ENCODE peak calls at places on chromosomes 6 and 20, in eight cellular contexts. One of them, this sample, is unnamed.
A peak's percentile ranks its signal among the peaks of the same experiment; 100 is the strongest.

GRCh38 chr6:44580901-44581300 is 193.4 kb downstream of the CDC5L start:
- DNase-seq in left ventricle myocardium inferior: no peak
- DNase-seq in AG10803: peak; percentile 57
- DNase-seq in GM13977: no peak
- DNase-seq in GM10248: no peak
- DNase-seq in upper lobe of right lung: no peak
- DNase-seq in AG04450: peak; percentile 6
- DNase-seq in sigmoid colon: no peak
- DNase-seq in this sample: no peak

GRCh38 chr20:49825521-49826033 is 12.9 kb downstream of the SLC9A8 start:
- DNase-seq in left ventricle myocardium inferior: no peak
- DNase-seq in AG10803: no peak
- DNase-seq in GM10248: no peak
- DNase-seq in GM13977: no peak
- DNase-seq in AG04450: no peak
- DNase-seq in sigmoid colon: no peak
- DNase-seq in upper lobe of right lung: peak; percentile 83
- DNase-seq in this sample: no peak

GRCh38 chr6:159126590-159126989 is 42.6 kb upstream of the FNDC1 start:
- DNase-seq in upper lobe of right lung: no peak
- DNase-seq in AG10803: no peak
- DNase-seq in GM10248: no peak
- DNase-seq in sigmoid colon: no peak
- DNase-seq in left ventricle myocardium inferior: peak; percentile 73
- DNase-seq in GM13977: no peak
- DNase-seq in AG04450: no peak
- DNase-seq in this sample: no peak

GRCh38 chr6:84770521-84770920 is 6.1 kb upstream of the TBX18 start:
- DNase-seq in AG10803: no peak
- DNase-seq in left ventricle myocardium inferior: no peak
- DNase-seq in GM13977: no peak
- DNase-seq in upper lobe of right lung: no peak
- DNase-seq in GM10248: no peak
- DNase-seq in sigmoid colon: no peak
- DNase-seq in AG04450: no peak
- DNase-seq in this sample: no peak

GRCh38 chr6:104126621-104127020 is 733.1 kb downstream of the HACE1 start:
- DNase-seq in left ventricle myocardium inferior: no peak
- DNase-seq in AG04450: no peak
- DNase-seq in GM10248: no peak
- DNase-seq in upper lobe of right lung: no peak
- DNase-seq in GM13977: no peak
- DNase-seq in AG10803: no peak
- DNase-seq in sigmoid colon: no peak
- DNase-seq in this sample: no peak

GRCh38 chr20:51481311-51481997 is 61.1 kb downstream of the NFATC2 start:
- DNase-seq in GM10248: peak; percentile 48
- DNase-seq in sigmoid colon: no peak
- DNase-seq in upper lobe of right lung: no peak
- DNase-seq in GM13977: no peak
- DNase-seq in AG10803: no peak
- DNase-seq in left ventricle myocardium inferior: no peak
- DNase-seq in AG04450: no peak
- DNase-seq in this sample: peak; percentile 71

GRCh38 chr20:1274485-1275313 is 8.6 kb downstream of the SNPH start:
- DNase-seq in GM13977: no peak
- DNase-seq in AG04450: no peak
- DNase-seq in GM10248: no peak
- DNase-seq in AG10803: no peak
- DNase-seq in upper lobe of right lung: no peak
- DNase-seq in sigmoid colon: peak; percentile 26
- DNase-seq in left ventricle myocardium inferior: no peak
- DNase-seq in this sample: no peak

GRCh38 chr20:13251556-13251955 is 30.5 kb downstream of the ISM1 start:
- DNase-seq in left ventricle myocardium inferior: no peak
- DNase-seq in GM13977: no peak
- DNase-seq in AG04450: no peak
- DNase-seq in sigmoid colon: no peak
- DNase-seq in GM10248: no peak
- DNase-seq in AG10803: no peak
- DNase-seq in upper lobe of right lung: no peak
- DNase-seq in this sample: no peak

GRCh38 chr6:1070085-1070521 is 241.8 kb upstream of the FOXQ1 start:
- DNase-seq in AG04450: no peak
- DNase-seq in upper lobe of right lung: no peak
- DNase-seq in GM10248: no peak
- DNase-seq in GM13977: no peak
- DNase-seq in sigmoid colon: no peak
- DNase-seq in AG10803: no peak
- DNase-seq in left ventricle myocardium inferior: no peak
- DNase-seq in this sample: no peak

GRCh38 chr6:41728073-41728936 is 7.1 kb downstream of the TFEB start:
- DNase-seq in upper lobe of right lung: no peak
- DNase-seq in sigmoid colon: no peak
- DNase-seq in AG04450: no peak
- DNase-seq in left ventricle myocardium inferior: no peak
- DNase-seq in GM13977: no peak
- DNase-seq in GM10248: no peak
- DNase-seq in AG10803: no peak
- DNase-seq in this sample: peak; percentile 21

GRCh38 chr6:30544666-30545272 is 11.5 kb downstream of the GNL1 start:
- DNase-seq in AG10803: peak; percentile 70
- DNase-seq in AG04450: no peak
- DNase-seq in upper lobe of right lung: no peak
- DNase-seq in left ventricle myocardium inferior: no peak
- DNase-seq in GM10248: peak; percentile 53
- DNase-seq in GM13977: peak; percentile 56
- DNase-seq in sigmoid colon: no peak
- DNase-seq in this sample: peak; percentile 67

GRCh38 chr20:49595811-49596545 is 28.0 kb upstream of the PTGIS start:
- DNase-seq in sigmoid colon: peak; percentile 81
- DNase-seq in left ventricle myocardium inferior: no peak
- DNase-seq in GM10248: no peak
- DNase-seq in upper lobe of right lung: no peak
- DNase-seq in AG04450: no peak
- DNase-seq in GM13977: no peak
- DNase-seq in AG10803: peak; percentile 68
- DNase-seq in this sample: peak; percentile 52

GRCh38 chr6:169456840-169457239 is 203.2 kb upstream of the THBS2 start:
- DNase-seq in AG10803: no peak
- DNase-seq in GM10248: no peak
- DNase-seq in AG04450: no peak
- DNase-seq in sigmoid colon: no peak
- DNase-seq in upper lobe of right lung: no peak
- DNase-seq in left ventricle myocardium inferior: no peak
- DNase-seq in GM13977: no peak
- DNase-seq in this sample: no peak

GRCh38 chr6:52284131-52284459 is 447 bp downstream of the MCM3 start:
- DNase-seq in AG04450: no peak
- DNase-seq in left ventricle myocardium inferior: peak; percentile 29
- DNase-seq in GM13977: no peak
- DNase-seq in sigmoid colon: peak; percentile 68
- DNase-seq in upper lobe of right lung: no peak
- DNase-seq in AG10803: no peak
- DNase-seq in GM10248: no peak
- DNase-seq in this sample: peak; percentile 74

GRCh38 chr20:58829531-58829941 is 21.2 kb downstream of the GNAS-AS1 start:
- DNase-seq in GM13977: no peak
- DNase-seq in left ventricle myocardium inferior: peak; percentile 53
- DNase-seq in AG04450: no peak
- DNase-seq in sigmoid colon: no peak
- DNase-seq in upper lobe of right lung: no peak
- DNase-seq in GM10248: no peak
- DNase-seq in AG10803: peak; percentile 34
- DNase-seq in this sample: no peak

GRCh38 chr6:108661430-108661829 is 100.7 kb downstream of the FOXO3 start:
- DNase-seq in left ventricle myocardium inferior: no peak
- DNase-seq in AG10803: peak; percentile 27
- DNase-seq in AG04450: no peak
- DNase-seq in GM13977: no peak
- DNase-seq in upper lobe of right lung: no peak
- DNase-seq in sigmoid colon: no peak
- DNase-seq in GM10248: no peak
- DNase-seq in this sample: no peak

GRCh38 chr6:134240664-134241431 is 77.1 kb downstream of the SGK1 start:
- DNase-seq in sigmoid colon: peak; percentile 80
- DNase-seq in AG04450: no peak
- DNase-seq in upper lobe of right lung: peak; percentile 82
- DNase-seq in GM10248: no peak
- DNase-seq in AG10803: no peak
- DNase-seq in GM13977: no peak
- DNase-seq in left ventricle myocardium inferior: peak; percentile 61
- DNase-seq in this sample: peak; percentile 67

GRCh38 chr6:34514593-34515472 is 41.3 kb downstream of the SPDEF start:
- DNase-seq in AG04450: peak; percentile 13
- DNase-seq in upper lobe of right lung: peak; percentile 58
- DNase-seq in AG10803: peak; percentile 28
- DNase-seq in GM10248: no peak
- DNase-seq in GM13977: no peak
- DNase-seq in left ventricle myocardium inferior: peak; percentile 11
- DNase-seq in sigmoid colon: peak; percentile 56
- DNase-seq in this sample: no peak

GRCh38 chr6:72554203-72554564 is 67.7 kb upstream of the KCNQ5 start:
- DNase-seq in GM10248: no peak
- DNase-seq in left ventricle myocardium inferior: no peak
- DNase-seq in upper lobe of right lung: no peak
- DNase-seq in GM13977: no peak
- DNase-seq in sigmoid colon: no peak
- DNase-seq in AG04450: no peak
- DNase-seq in AG10803: peak; percentile 77
- DNase-seq in this sample: no peak

GRCh38 chr6:49551126-49551865 is 828 bp downstream of the C6orf141 start:
- DNase-seq in upper lobe of right lung: no peak
- DNase-seq in GM13977: peak; percentile 12
- DNase-seq in AG10803: peak; percentile 9
- DNase-seq in GM10248: no peak
- DNase-seq in AG04450: no peak
- DNase-seq in sigmoid colon: no peak
- DNase-seq in left ventricle myocardium inferior: no peak
- DNase-seq in this sample: no peak

GRCh38 chr20:57663241-57663640 is 43.0 kb upstream of the ZBP1 start:
- DNase-seq in sigmoid colon: peak; percentile 53
- DNase-seq in GM13977: no peak
- DNase-seq in GM10248: no peak
- DNase-seq in upper lobe of right lung: peak; percentile 34
- DNase-seq in AG04450: no peak
- DNase-seq in left ventricle myocardium inferior: peak; percentile 4
- DNase-seq in AG10803: no peak
- DNase-seq in this sample: no peak

GRCh38 chr20:36885355-36885754 is 9.4 kb downstream of the TLDC2 start:
- DNase-seq in upper lobe of right lung: no peak
- DNase-seq in AG10803: no peak
- DNase-seq in AG04450: no peak
- DNase-seq in left ventricle myocardium inferior: no peak
- DNase-seq in GM10248: no peak
- DNase-seq in sigmoid colon: no peak
- DNase-seq in GM13977: no peak
- DNase-seq in this sample: no peak
- TF ChIP-seq CTCF in upper lobe of right lung: peak; percentile 23
- TF ChIP-seq CTCF in AG10803: no peak
- TF ChIP-seq CTCF in AG04450: no peak
- TF ChIP-seq CTCF in left ventricle myocardium inferior: peak; percentile 33
- TF ChIP-seq CTCF in GM10248: no peak
- TF ChIP-seq CTCF in sigmoid colon: no peak
- TF ChIP-seq CTCF in GM13977: no peak
- TF ChIP-seq CTCF in this sample: no peak

DNA sequence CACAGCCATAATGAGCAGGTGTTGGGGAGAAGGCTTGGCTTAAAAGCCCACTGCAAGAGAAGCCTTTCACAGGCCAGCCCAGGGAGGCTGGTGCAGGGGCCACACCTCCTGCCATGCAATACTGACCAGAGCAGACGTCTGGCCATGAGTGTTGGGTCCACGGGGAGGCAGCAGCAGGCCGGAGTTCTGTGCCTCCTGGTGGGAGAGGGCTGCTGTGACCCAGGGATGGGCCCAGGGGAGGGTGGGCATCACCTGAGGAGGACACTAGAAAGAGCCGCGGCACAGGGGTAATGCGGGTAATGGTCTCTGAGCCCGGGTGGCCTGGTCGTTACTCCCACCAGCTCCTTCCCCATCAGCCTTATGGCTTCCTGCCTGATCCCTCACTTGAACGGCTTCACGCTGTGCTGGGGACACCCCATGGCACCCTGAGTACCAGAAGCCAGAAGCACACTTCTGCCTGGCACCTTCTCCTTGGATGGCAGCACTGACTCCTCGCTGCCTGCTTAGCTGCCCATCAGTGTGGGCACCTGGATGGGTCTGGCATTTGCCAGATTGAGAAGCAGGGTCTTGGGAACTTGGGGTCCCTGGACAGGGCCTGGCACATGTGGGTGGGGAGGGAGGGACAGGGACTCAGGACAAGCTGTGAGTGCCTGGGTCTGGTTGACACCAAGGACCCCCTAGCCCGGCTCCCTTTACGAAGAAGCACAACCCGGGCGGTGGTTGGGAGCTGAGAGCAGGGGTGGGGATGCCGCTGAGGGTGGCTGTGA is 108.8 kb downstream of the ASXL1 start:
- DNase-seq in left ventricle myocardium inferior: peak; percentile 10
- DNase-seq in GM13977: no peak
- DNase-seq in GM10248: no peak
- DNase-seq in AG04450: no peak
- DNase-seq in sigmoid colon: no peak
- DNase-seq in upper lobe of right lung: no peak
- DNase-seq in AG10803: no peak
- DNase-seq in this sample: no peak
- TF ChIP-seq CTCF in left ventricle myocardium inferior: no peak
- TF ChIP-seq CTCF in GM13977: no peak
- TF ChIP-seq CTCF in GM10248: no peak
- TF ChIP-seq CTCF in AG04450: no peak
- TF ChIP-seq CTCF in sigmoid colon: no peak
- TF ChIP-seq CTCF in upper lobe of right lung: no peak
- TF ChIP-seq CTCF in AG10803: no peak
- TF ChIP-seq CTCF in this sample: no peak

DNA sequence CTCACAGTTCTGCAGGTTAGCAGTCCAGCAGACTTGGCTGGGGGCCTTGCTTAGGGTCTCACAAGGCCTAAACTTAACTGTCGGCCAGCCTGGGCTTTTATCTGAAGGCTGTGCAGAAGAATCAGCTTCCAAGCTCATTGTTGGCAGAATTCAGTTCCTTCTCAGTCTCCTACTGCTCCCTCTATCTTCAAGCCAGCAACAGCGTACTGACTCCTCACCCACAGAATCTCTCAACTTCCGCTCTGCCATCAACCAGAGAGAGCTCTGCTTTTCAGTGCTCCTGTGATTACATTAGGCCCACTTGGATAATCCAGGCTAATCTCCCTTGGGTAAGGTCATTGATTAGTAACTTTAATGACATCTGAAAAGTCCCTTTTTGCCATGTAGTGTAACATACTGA is 30.2 kb upstream of the NHSL1 start:
- DNase-seq in AG04450: no peak
- DNase-seq in upper lobe of right lung: no peak
- DNase-seq in GM13977: no peak
- DNase-seq in AG10803: no peak
- DNase-seq in GM10248: no peak
- DNase-seq in sigmoid colon: no peak
- DNase-seq in left ventricle myocardium inferior: no peak
- DNase-seq in this sample: no peak
- TF ChIP-seq CTCF in AG04450: peak; percentile 9
- TF ChIP-seq CTCF in upper lobe of right lung: no peak
- TF ChIP-seq CTCF in GM13977: no peak
- TF ChIP-seq CTCF in AG10803: no peak
- TF ChIP-seq CTCF in GM10248: no peak
- TF ChIP-seq CTCF in sigmoid colon: no peak
- TF ChIP-seq CTCF in left ventricle myocardium inferior: peak; percentile 37
- TF ChIP-seq CTCF in this sample: no peak

GRCh38 chr6:136035378-136036070 is 184.0 kb downstream of the PDE7B start:
- DNase-seq in sigmoid colon: no peak
- DNase-seq in GM13977: no peak
- DNase-seq in GM10248: no peak
- DNase-seq in AG10803: peak; percentile 59
- DNase-seq in AG04450: no peak
- DNase-seq in left ventricle myocardium inferior: no peak
- DNase-seq in upper lobe of right lung: no peak
- DNase-seq in this sample: no peak
- TF ChIP-seq CTCF in sigmoid colon: no peak
- TF ChIP-seq CTCF in GM13977: no peak
- TF ChIP-seq CTCF in GM10248: no peak
- TF ChIP-seq CTCF in AG10803: no peak
- TF ChIP-seq CTCF in AG04450: no peak
- TF ChIP-seq CTCF in left ventricle myocardium inferior: no peak
- TF ChIP-seq CTCF in upper lobe of right lung: no peak
- TF ChIP-seq CTCF in this sample: no peak